ENCODE peak calls at places on chromosomes 6 and 20, in seven cellular contexts. D is hippocampal formation; U is coronary artery; W is activated CD4-positive, alpha-beta T cell treated with anti-CD3 and anti-CD28 coated beads, Interleukin-2, amount 50 U/mL, for 48 hours; T is heart right ventricle; M is HEK293T; R is ovary. E is an unnamed sample.

GRCh38 chr20:22836877-22837276 is 198.2 kb upstream of the SSTR4 start:
- DNase-seq in T (no peak), R (no peak), D (no peak), M (no peak), U (no peak), W (no peak), E (no peak)

GRCh38 chr6:55825402-55826051 is 49.9 kb downstream of the BMP5 start:
- DNase-seq in T (peak), R (no peak), W (no peak), M (no peak), D (no peak), U (no peak), E (no peak)

GRCh38 chr6:100574836-100575235 is 110.1 kb upstream of the SIM1 start:
- DNase-seq in T (no peak), R (no peak), M (no peak), W (no peak), U (no peak), D (no peak), E (no peak)

GRCh38 chr20:48904566-48905321 is 16.8 kb upstream of the ARFGEF2 start:
- DNase-seq in D (peak), T (peak), W (peak), M (peak), U (no peak), R (peak), E (peak)

GRCh38 chr6:46651006-46651405 is 1.6 kb downstream of the CYP39A1 start:
- DNase-seq in M (no peak), W (no peak), R (no peak), D (no peak), T (no peak), U (no peak), E (no peak)

GRCh38 chr6:67792996-67793395 is 842.1 kb upstream of the ADGRB3 start:
- DNase-seq in T (no peak), R (no peak), M (no peak), U (no peak), W (no peak), D (no peak), E (no peak)

GRCh38 chr6:44057238-44057930 is 69.9 kb downstream of the MRPL14 start:
- DNase-seq in D (no peak), U (no peak), R (no peak), T (no peak), M (no peak), W (no peak), E (no peak)

GRCh38 chr20:56504373-56505005 is 20.1 kb upstream of the FAM209A start:
- DNase-seq in U (no peak), W (peak), D (no peak), T (no peak), M (peak), R (no peak), E (no peak)

GRCh38 chr20:24779166-24779565 is 169.9 kb upstream of the CST7 start:
- DNase-seq in U (no peak), W (no peak), D (no peak), T (no peak), R (peak), M (no peak), E (no peak)

GRCh38 chr20:61449916-61450315 is 197.9 kb downstream of the CDH4 start:
- DNase-seq in R (no peak), D (no peak), T (no peak), U (no peak), W (no peak), M (no peak), E (peak)

GRCh38 chr6:153167026-153167891 is 36.2 kb upstream of the RGS17 start:
- DNase-seq in U (no peak), R (no peak), D (no peak), T (no peak), M (no peak), W (no peak), E (no peak)

GRCh38 chr6:16700202-16700997 is 60.9 kb downstream of the ATXN1 start:
- DNase-seq in R (no peak), M (no peak), W (peak), D (peak), T (no peak), U (no peak), E (no peak)

GRCh38 chr6:92000112-92000511 is 1413.2 kb upstream of the MAP3K7 start:
- DNase-seq in R (no peak), T (no peak), W (no peak), D (no peak), M (no peak), U (no peak), E (no peak)